ENCODE peak calls at places on chromosomes 3 and 15, in four cellular contexts. V is mesendoderm, R is dorsolateral prefrontal cortex, J is NT2/D1. K is an unnamed sample.

GRCh38 chr3:159253860-159254259 is 452.0 kb downstream of the MFSD1 start:
- DNase-seq in V (no peak), J (no peak), R (no peak), K (no peak)

GRCh38 chr3:194124221-194124620 is 11.7 kb upstream of the HES1 start:
- DNase-seq in V (no peak), R (no peak), J (no peak), K (no peak)

GRCh38 chr3:8237893-8238292 is 263.7 kb upstream of the LMCD1 start:
- DNase-seq in R (no peak), J (no peak), V (no peak), K (no peak)

GRCh38 chr3:7876741-7877297 is 624.8 kb upstream of the LMCD1 start:
- DNase-seq in J (no peak), R (no peak), V (peak; percentile 38), K (no peak)

GRCh38 chr3:69329897-69330296 is 56.0 kb downstream of the FRMD4B start:
- DNase-seq in R (no peak), V (peak; percentile 28), J (no peak), K (no peak)

GRCh38 chr3:141414800-141415462 is 46.6 kb downstream of the ZBTB38 start:
- DNase-seq in R (no peak), V (no peak), J (no peak), K (no peak)

GRCh38 chr3:42632146-42632545 is 21.4 kb upstream of the ZBTB47 start:
- DNase-seq in R (no peak), V (no peak), J (no peak), K (no peak)

GRCh38 chr3:29705906-29706507 is 425.1 kb downstream of the RBMS3 start:
- DNase-seq in R (no peak), V (no peak), J (no peak), K (no peak)

GRCh38 chr3:69541823-69542264 is 156.0 kb upstream of the FRMD4B start:
- DNase-seq in J (peak; percentile 3), R (no peak), V (peak; percentile 42), K (peak; percentile 73)

GRCh38 chr3:177358085-177358967 is 161.0 kb upstream of the TBL1XR1 start:
- DNase-seq in J (no peak), V (peak; percentile 97), R (no peak), K (peak; percentile 51)

GRCh38 chr3:134179508-134179907 is 71.2 kb downstream of the RYK start:
- DNase-seq in R (no peak), J (no peak), V (no peak), K (no peak)

GRCh38 chr3:120039642-120040610 is 54.3 kb downstream of the GSK3B start:
- DNase-seq in J (peak; percentile 13), V (peak; percentile 64), R (no peak), K (peak; percentile 16)

GRCh38 chr15:88954431-88955277 is 41.5 kb upstream of the MFGE8 start:
- DNase-seq in J (no peak), R (peak; percentile 54), V (no peak), K (peak; percentile 59)

DNA sequence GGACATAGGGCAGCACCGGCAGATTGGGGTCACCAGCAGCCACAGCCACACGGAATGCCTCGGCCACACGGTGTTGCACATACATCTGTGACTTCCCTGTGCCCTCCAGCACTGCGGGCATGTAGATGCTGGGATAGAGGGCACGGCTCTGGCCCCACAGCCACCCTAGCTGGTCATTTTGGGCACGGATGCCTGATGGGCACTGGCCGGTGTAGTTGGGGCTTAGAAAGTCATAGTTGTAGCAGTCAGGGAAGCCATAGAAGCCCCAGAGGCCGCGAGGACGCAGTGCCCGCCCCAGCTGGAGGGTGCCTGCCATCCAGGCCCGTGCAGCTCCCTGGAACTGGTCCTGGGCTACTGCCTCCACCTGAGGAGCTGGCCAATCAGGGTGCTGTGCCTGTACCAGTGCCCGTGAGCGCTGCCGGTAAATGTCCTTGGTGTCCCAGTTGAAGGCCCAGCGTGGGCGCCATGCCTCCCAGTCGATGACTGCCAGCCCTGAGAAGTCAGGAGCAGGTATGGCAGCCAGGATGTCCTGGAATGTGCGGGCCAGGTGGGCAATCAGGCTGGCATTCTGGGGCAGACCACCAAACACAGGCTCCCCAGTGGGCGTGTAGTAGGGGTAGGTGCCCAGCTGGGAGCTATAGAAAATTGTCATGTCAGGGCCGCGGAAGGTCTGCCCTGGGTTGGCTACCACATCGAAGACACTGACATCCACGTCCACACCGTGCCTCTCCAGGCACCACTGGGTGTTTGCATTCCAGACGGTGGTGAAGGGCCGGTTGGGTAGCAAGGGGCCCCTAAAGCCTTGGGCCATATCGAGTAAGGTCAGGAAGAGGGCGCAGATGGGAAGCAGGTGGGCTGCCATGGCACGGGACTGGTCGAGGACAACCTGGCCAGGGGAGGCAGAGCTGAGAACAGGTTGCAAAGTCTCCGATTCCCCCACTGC is 1.0 kb downstream of the HYAL1 start:
- DNase-seq in V (no peak), R (no peak), J (no peak), K (no peak)
- H3K4me3 ChIP-seq in V (no peak overlapping the region), R (peak overlapping the region; percentile 40), J (no peak overlapping the region), K (no peak overlapping the region)

GRCh38 chr3:50612234-50612972 is 829 bp upstream of the CISH start:
- DNase-seq in J (no peak), V (no peak), R (no peak), K (peak; percentile 46)
- H3K4me3 ChIP-seq in J (peak overlapping the region; percentile 45), V (peak overlapping the region; percentile 20), R (peak overlapping the region; percentile 76), K (peak overlapping the region; percentile 62)

DNA sequence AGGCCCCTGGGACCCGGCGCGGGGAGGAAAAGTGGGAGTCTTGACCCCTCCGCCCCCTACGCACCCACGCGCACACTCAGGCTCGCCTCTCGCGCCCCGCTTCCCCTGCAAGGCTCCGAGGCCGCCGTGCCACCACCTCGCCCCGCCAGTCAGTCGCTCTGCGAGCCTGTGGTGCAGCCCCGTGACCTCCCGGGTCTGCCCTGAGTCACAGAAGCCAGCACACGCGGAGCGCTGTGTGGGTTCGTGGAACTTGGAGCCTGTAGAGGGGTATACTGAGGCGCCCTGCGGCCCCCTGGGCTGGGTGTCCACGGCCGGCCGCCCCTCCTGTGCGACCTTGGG is 387 bp upstream of the ALS2CL start:
- DNase-seq in J (no peak), R (no peak), V (no peak), K (no peak)
- H3K4me3 ChIP-seq in J (peak overlapping the region; percentile 39), R (peak overlapping the region; percentile 78), V (no peak overlapping the region), K (peak overlapping the region; percentile 33)

GRCh38 chr15:67836477-67836876 is 3.4 kb downstream of the RNU6-1 start:
- DNase-seq in V (no peak), J (no peak), R (no peak), K (peak; percentile 85)

GRCh38 chr15:67836134-67836455 is 3.8 kb downstream of the RNU6-1 start:
- DNase-seq in R (no peak), V (no peak), J (no peak), K (peak; percentile 78)

GRCh38 chr15:67838789-67839332 is 984 bp downstream of the RNU6-1 start:
- DNase-seq in V (peak; percentile 92), R (peak; percentile 75), J (no peak), K (peak; percentile 92)

GRCh38 chr15:67835349-67836133 is 4.3 kb downstream of the RNU6-1 start:
- DNase-seq in R (no peak), V (peak; percentile 60), J (no peak), K (peak; percentile 82)

DNA sequence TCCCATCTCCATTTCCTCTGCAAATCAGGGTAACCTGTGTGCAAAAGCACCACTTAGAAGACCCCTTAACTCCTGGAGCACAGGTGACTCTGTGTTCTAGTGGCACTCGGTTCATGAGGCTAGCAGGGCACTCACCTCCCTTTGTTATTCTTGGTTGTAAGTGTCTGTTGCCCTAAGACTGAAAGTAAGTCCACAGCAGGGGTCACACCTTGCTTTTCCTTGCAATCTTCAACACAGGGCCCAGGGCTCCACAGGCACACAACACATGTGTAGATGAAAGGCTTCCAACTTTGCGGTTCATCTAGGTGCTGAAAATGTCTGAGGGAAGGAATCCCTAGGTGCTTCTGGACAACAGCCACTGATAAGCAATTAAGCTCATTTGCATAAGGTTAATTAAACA is 2.9 kb downstream of the RNU6-1 start:
- DNase-seq in R (no peak), V (no peak), J (no peak), K (peak; percentile 49)
- H3K4me3 ChIP-seq in R (no peak overlapping the region), V (no peak overlapping the region), J (no peak overlapping the region), K (no peak overlapping the region)

GRCh38 chr3:98971183-98971681 is 69.7 kb upstream of the DCBLD2 start:
- DNase-seq in J (no peak), V (no peak), R (no peak), K (no peak)
- H3K4me3 ChIP-seq in J (no peak overlapping the region), V (no peak overlapping the region), R (no peak overlapping the region), K (no peak overlapping the region)

GRCh38 chr3:15982243-15982642 is 184.5 kb upstream of the ANKRD28 start:
- DNase-seq in V (no peak), R (no peak), J (no peak), K (no peak)
- H3K4me3 ChIP-seq in V (no peak overlapping the region), R (peak overlapping the region; percentile 45), J (no peak overlapping the region), K (no peak overlapping the region)

DNA sequence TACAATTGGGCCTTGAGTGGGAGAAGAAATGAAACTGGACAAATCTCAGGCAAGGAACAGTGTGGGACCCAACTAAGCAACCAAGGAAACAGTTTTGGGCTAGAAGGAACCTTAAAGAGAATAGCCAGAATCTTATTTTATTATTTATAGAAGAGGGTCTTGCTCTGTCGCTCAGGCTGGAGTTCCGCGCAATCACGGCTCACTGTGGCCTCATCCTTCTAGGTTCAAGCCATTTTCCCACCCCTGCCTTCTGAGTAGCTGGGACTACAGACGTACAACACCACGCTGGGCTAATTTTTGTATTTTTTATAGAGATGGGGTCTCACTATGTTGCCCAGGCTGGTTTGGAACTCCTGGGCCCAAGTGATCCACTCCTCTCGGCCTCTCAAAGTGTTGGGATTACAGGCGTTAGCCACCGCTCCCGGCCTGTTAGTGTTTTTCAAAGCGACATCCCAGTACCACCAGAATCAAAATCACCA is 734 bp upstream of the WDR76 start:
- DNase-seq in J (no peak), V (no peak), R (no peak), K (no peak)
- H3K4me3 ChIP-seq in J (no peak overlapping the region), V (no peak overlapping the region), R (peak overlapping the region; percentile 63), K (no peak overlapping the region)

GRCh38 chr3:50299929-50300680 is 900 bp upstream of the HYAL3 start:
- DNase-seq in J (no peak), R (no peak), V (no peak), K (no peak)
- H3K4me3 ChIP-seq in J (peak overlapping the region; percentile 21), R (peak overlapping the region; percentile 82), V (no peak overlapping the region), K (peak overlapping the region; percentile 14)

DNA sequence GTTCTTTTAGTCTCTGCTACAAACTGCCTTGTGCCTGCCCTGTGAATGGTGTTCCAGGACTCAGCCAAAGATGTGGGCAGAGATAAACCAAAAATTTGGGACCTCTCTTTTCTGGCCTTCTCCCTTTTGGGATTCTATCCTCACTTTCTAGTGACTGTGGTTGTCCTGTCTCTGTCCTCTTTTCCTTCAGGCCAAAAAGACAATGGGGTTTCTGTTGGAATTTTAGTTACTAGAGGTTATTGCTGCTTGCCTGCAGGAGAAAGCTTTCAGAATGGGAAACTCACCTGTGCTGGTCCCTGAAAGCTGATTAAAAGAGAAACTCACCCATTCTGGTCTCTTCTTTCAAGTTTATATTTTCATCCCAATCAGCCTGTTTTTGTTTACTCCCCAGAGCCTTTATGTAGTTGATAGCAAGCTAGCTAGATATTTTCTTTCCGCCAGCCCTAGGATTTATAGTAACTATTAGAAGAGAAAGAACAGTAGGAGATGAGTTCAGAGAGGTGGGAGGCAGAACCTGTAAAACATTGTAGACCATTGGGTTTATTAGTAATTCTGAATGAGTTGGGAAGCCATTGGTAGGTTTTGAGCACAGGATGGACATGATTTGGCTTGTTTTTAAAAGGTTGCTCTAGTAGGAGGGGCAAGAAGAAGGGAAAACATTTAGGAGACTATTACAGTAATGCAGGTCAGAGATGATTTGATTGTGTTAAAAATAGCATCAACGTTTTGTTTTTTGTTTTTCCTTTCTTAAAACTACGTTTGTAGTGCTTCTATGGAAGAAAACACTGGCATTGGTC is 138.9 kb downstream of the TCF12 start:
- DNase-seq in V (peak; percentile 52), R (no peak), J (no peak), K (no peak)
- H3K4me3 ChIP-seq in V (no peak overlapping the region), R (no peak overlapping the region), J (no peak overlapping the region), K (no peak overlapping the region)